ENCODE peak calls at places on chromosomes 11 and 22, in eight cellular contexts. Y, N, U, B, Q, K, J and R are unnamed samples.

GRCh38 chr22:36360871-36361383 is 26.8 kb downstream of the MYH9 start:
- DNase-seq in B (no peak), J (no peak), K (no peak), N (no peak), Y (no peak), Q (no peak), U (peak), R (no peak)

GRCh38 chr22:25666308-25666707 is 75.7 kb upstream of the MYO18B start:
- DNase-seq in Y (no peak), N (peak), J (peak), K (no peak), U (no peak), B (no peak), Q (no peak), R (peak)

GRCh38 chr11:15194671-15195415 is 80.1 kb downstream of the INSC start:
- DNase-seq in K (no peak), B (no peak), Q (no peak), J (no peak), N (no peak), Y (peak), U (peak), R (no peak)

GRCh38 chr11:108117746-108118371 is 3.5 kb upstream of the ACAT1 start:
- DNase-seq in Q (peak), J (no peak), U (peak), N (no peak), B (no peak), K (no peak), Y (peak), R (peak)

GRCh38 chr11:118631109-118631508 is 23.7 kb downstream of the PHLDB1 start:
- DNase-seq in Y (no peak), Q (no peak), B (no peak), N (no peak), J (no peak), U (no peak), K (no peak), R (no peak)

GRCh38 chr11:3121416-3121815 is 43.7 kb downstream of the OSBPL5 start:
- DNase-seq in Y (no peak), K (no peak), B (peak), U (no peak), Q (no peak), J (no peak), N (no peak), R (no peak)

GRCh38 chr11:2447253-2447950 is 2.6 kb downstream of the KCNQ1 start:
- DNase-seq in N (peak), J (no peak), B (no peak), Y (no peak), Q (no peak), U (no peak), K (no peak), R (no peak)

GRCh38 chr11:133661867-133662266 is 129.6 kb upstream of the OPCML start:
- DNase-seq in J (no peak), K (no peak), Q (no peak), B (no peak), N (no peak), Y (no peak), U (no peak), R (no peak)

GRCh38 chr22:32206774-32207758 is 2.2 kb upstream of the RFPL2 start:
- DNase-seq in U (peak), Y (peak), B (no peak), J (peak), K (peak), Q (peak), N (peak), R (no peak)

GRCh38 chr11:103637250-103637649 is 399.2 kb upstream of the DDI1 start:
- DNase-seq in U (peak), B (no peak), N (no peak), Q (no peak), Y (peak), K (no peak), J (no peak), R (no peak)

GRCh38 chr22:38246692-38247091 is 26.1 kb downstream of the TMEM184B start:
- DNase-seq in U (no peak), K (no peak), Q (no peak), B (no peak), J (peak), N (no peak), Y (no peak), R (no peak)

GRCh38 chr11:33691051-33691864 is 9.4 kb downstream of the C11orf91 start:
- DNase-seq in K (no peak), Q (no peak), Y (no peak), N (no peak), J (no peak), B (no peak), U (no peak), R (no peak)

GRCh38 chr11:2777871-2778629 is 78.3 kb upstream of the KCNQ1OT1 start:
- DNase-seq in U (no peak), Q (no peak), N (peak), K (no peak), Y (no peak), B (peak), J (peak), R (no peak)

GRCh38 chr22:49897015-49897684 is 21.1 kb downstream of the ALG12 start:
- DNase-seq in B (no peak), K (no peak), Y (no peak), N (no peak), J (no peak), U (no peak), Q (no peak), R (no peak)

GRCh38 chr11:134229131-134229790 is 4.8 kb downstream of the VPS26B start:
- DNase-seq in Q (no peak), U (peak), K (no peak), Y (peak), J (no peak), B (no peak), N (no peak), R (no peak)

GRCh38 chr11:34313099-34313517 is 44.7 kb downstream of the ABTB2 start:
- DNase-seq in J (no peak), U (peak), N (no peak), Q (peak), B (no peak), Y (no peak), K (peak), R (no peak)

GRCh38 chr11:100863080-100863581 is 176.0 kb downstream of the ARHGAP42 start:
- DNase-seq in U (peak), K (no peak), N (no peak), J (peak), Q (no peak), B (no peak), Y (no peak), R (peak)